ENCODE peak calls at places on chromosomes 13 and 19, in ten cellular contexts. Z is adrenal gland; O is astrocyte of the spinal cord; D is neural crest cell; T is right lobe of liver; E is AG10803; K is BJ; H is CD4-positive, alpha-beta T cell; G is GM20000; F is RWPE1. P is an unnamed sample.

GRCh38 chr19:532578-533484 is 1.3 kb downstream of the CDC34 start:
- DNase-seq in D (peak; percentile 57), T (peak; percentile 92), Z (peak; percentile 90), E (peak; percentile 64), F (peak; percentile 26), O (peak; percentile 59), K (no peak), H (no peak), G (peak; percentile 74), P (peak; percentile 78)

GRCh38 chr13:41416276-41416675 is 41.1 kb upstream of the RGCC start:
- DNase-seq in D (no peak), E (peak; percentile 52), G (no peak), F (no peak), K (peak; percentile 21), Z (no peak), H (no peak), O (no peak), T (no peak), P (no peak)

GRCh38 chr19:14337510-14337909 is 43.7 kb upstream of the ADGRE5 start:
- DNase-seq in F (peak; percentile 53), Z (no peak), E (no peak), O (no peak), D (peak; percentile 15), T (no peak), G (no peak), H (no peak), K (no peak), P (no peak)

GRCh38 chr13:110110783-110111182 is 196.2 kb downstream of the COL4A1 start:
- DNase-seq in Z (no peak), O (no peak), T (no peak), E (no peak), G (no peak), K (no peak), H (no peak), D (no peak), F (no peak), P (no peak)

GRCh38 chr13:113291997-113292862 is 4.8 kb upstream of the LAMP1 start:
- DNase-seq in D (peak; percentile 23), K (no peak), E (peak; percentile 25), Z (no peak), H (no peak), G (no peak), T (no peak), F (no peak), O (peak; percentile 6), P (no peak)

GRCh38 chr13:100721885-100722512 is 47.4 kb upstream of the TMTC4 start:
- DNase-seq in Z (peak; percentile 69), D (peak; percentile 71), E (peak; percentile 44), O (peak; percentile 50), G (peak; percentile 55), H (peak; percentile 43), F (peak; percentile 53), K (no peak), T (peak; percentile 64), P (no peak)

GRCh38 chr19:11479470-11480080 is 1.3 kb downstream of the ELAVL3 start:
- DNase-seq in F (peak; percentile 45), E (no peak), K (no peak), Z (no peak), H (no peak), O (no peak), T (no peak), D (peak; percentile 76), G (peak; percentile 78), P (peak; percentile 41)

GRCh38 chr19:49355890-49356289 is 6.3 kb downstream of the TEAD2 start:
- DNase-seq in F (no peak), O (no peak), E (peak; percentile 48), D (no peak), G (no peak), H (no peak), T (no peak), K (no peak), Z (peak; percentile 67), P (no peak)

GRCh38 chr13:49499889-49500660 is 4.3 kb downstream of the PHF11 start:
- DNase-seq in E (peak; percentile 70), D (no peak), G (peak; percentile 18), O (peak; percentile 82), T (no peak), H (no peak), Z (no peak), K (peak; percentile 57), F (no peak), P (no peak)

GRCh38 chr19:45470147-45471081 is 2.6 kb downstream of the FOSB start:
- DNase-seq in Z (peak; percentile 66), E (peak; percentile 62), F (peak; percentile 48), D (no peak), G (no peak), O (peak; percentile 62), T (no peak), H (no peak), K (no peak), P (peak; percentile 43)

GRCh38 chr19:31351212-31352193 is 2.3 kb upstream of the TSHZ3 start:
- DNase-seq in E (peak; percentile 59), H (no peak), T (no peak), F (peak; percentile 33), Z (peak; percentile 51), D (no peak), O (peak; percentile 82), K (no peak), G (peak; percentile 31), P (peak; percentile 74)

GRCh38 chr13:113620036-113620435 is 35.5 kb downstream of the TFDP1 start:
- DNase-seq in K (no peak), O (no peak), D (no peak), E (no peak), F (no peak), H (peak; percentile 15), T (no peak), Z (no peak), G (no peak), P (no peak)

GRCh38 chr13:111972261-111972780 is 94.6 kb upstream of the SOX1 start:
- DNase-seq in D (no peak), O (no peak), H (no peak), Z (no peak), F (no peak), E (no peak), G (no peak), K (no peak), T (no peak), P (no peak)

GRCh38 chr13:91817250-91817649 is 418.8 kb downstream of the GPC5 start:
- DNase-seq in D (no peak), Z (no peak), E (no peak), F (no peak), O (peak; percentile 40), T (no peak), K (no peak), H (no peak), G (no peak), P (no peak)

GRCh38 chr13:27203854-27204253 is 32.2 kb upstream of the USP12 start:
- DNase-seq in F (no peak), D (no peak), E (peak; percentile 12), O (no peak), G (no peak), Z (no peak), K (no peak), H (no peak), T (no peak), P (no peak)
- TF ChIP-seq CTCF in F (no peak), D (no peak), E (peak; percentile 23), O (no peak), G (peak; percentile 11), Z (peak; percentile 17), K (peak; percentile 29), H (peak; percentile 29), T (peak; percentile 36), P (no peak)

DNA sequence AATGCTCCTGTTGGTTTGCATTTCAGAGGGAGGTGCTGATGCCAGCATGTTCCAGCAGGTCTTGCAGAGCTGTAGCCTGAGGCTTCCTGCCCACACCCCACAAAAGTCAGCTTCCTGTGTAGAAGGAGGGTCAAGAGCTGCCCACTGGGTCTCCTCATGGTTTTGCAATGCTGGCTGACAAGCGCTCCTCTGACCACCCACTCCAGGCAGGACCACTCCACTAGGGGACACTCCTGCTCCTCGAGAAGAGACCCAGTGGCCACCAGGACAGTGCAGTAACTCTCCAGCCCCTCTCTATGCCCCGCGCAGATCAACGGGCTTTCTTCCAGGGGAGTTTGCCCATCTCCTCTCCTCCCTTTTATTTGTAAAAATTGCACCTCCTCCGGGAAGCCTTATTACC is 72.9 kb upstream of the UQCRFS1 start:
- DNase-seq in O (no peak), E (no peak), D (peak; percentile 40), Z (no peak), H (no peak), K (no peak), F (no peak), G (no peak), T (peak; percentile 16), P (no peak)
- TF ChIP-seq CTCF in O (no peak), E (peak; percentile 17), D (peak; percentile 62), Z (no peak), H (no peak), K (peak; percentile 17), F (no peak), G (no peak), T (no peak), P (no peak)

GRCh38 chr13:52356327-52356726 is 49.6 kb downstream of the THSD1 start:
- DNase-seq in E (peak; percentile 68), O (peak; percentile 66), Z (no peak), F (peak; percentile 90), D (no peak), K (no peak), G (no peak), H (no peak), T (no peak), P (no peak)

GRCh38 chr13:52361225-52361624 is 44.7 kb downstream of the THSD1 start:
- DNase-seq in G (no peak), E (no peak), Z (no peak), O (no peak), D (no peak), K (no peak), F (peak; percentile 30), H (no peak), T (no peak), P (no peak)

DNA sequence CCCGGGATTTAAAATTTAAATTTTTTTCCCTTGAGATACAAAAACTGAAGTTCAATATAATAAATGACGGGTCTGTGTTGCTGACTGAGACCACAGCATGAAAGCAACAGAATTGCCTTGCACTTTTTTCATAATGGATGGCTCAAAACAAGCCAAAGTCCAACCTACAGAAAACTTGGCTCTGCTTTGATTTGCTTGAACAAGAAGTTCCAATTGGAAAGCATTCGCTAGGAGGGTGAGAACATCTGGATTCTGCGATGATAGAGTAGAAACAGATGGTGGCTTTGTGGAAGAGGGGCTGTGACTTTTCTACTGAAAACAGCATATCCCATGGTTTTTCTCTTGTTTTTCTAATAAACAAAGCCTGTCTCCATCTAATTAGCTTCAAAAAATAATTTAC is 46.4 kb downstream of the THSD1 start:
- DNase-seq in T (no peak), K (no peak), D (no peak), Z (no peak), O (no peak), F (no peak), G (no peak), E (peak; percentile 78), H (no peak), P (no peak)
- TF ChIP-seq CTCF in T (no peak), K (no peak), D (no peak), Z (no peak), O (no peak), F (no peak), G (no peak), E (no peak), H (no peak), P (no peak)

GRCh38 chr13:35826626-35827254 is 304.4 kb downstream of the DCLK1 start:
- DNase-seq in F (no peak), K (no peak), D (no peak), G (no peak), T (no peak), Z (no peak), H (no peak), O (no peak), E (no peak), P (no peak)
- TF ChIP-seq CTCF in F (no peak), K (peak; percentile 34), D (peak; percentile 50), G (peak; percentile 8), T (no peak), Z (no peak), H (no peak), O (peak; percentile 31), E (no peak), P (no peak)

GRCh38 chr19:47280183-47280797 is 5.6 kb downstream of the INAFM1 start:
- DNase-seq in Z (no peak), K (no peak), T (no peak), D (peak; percentile 57), O (no peak), F (no peak), G (no peak), E (peak; percentile 12), H (peak; percentile 62), P (no peak)
- TF ChIP-seq CTCF in Z (peak; percentile 24), K (peak; percentile 55), T (peak; percentile 27), D (peak; percentile 55), O (peak; percentile 51), F (peak; percentile 29), G (peak; percentile 38), E (peak; percentile 53), H (no peak), P (no peak)

P was measured in pancreas.